ENCODE peak calls at places on chromosome 9, in ten cellular contexts. F is tibial artery; W is neural progenitor cell; T is hepatocyte; P is CD8-positive, alpha-beta T cell; G is ovary; U is HCT116; L is stomach; N is keratinocyte; A is testis. M is an unnamed sample.

GRCh38 chr9:14027114-14027812 is 286.7 kb downstream of the NFIB start:
- DNase-seq in F (peak; percentile 86), W (no peak), T (peak; percentile 54), P (no peak), G (no peak), U (no peak), L (peak; percentile 36), N (no peak), A (no peak), M (peak; percentile 33)

GRCh38 chr9:92728831-92729734 is 35.5 kb downstream of the BICD2 start:
- DNase-seq in F (no peak), W (peak; percentile 33), T (no peak), P (peak; percentile 44), G (no peak), U (no peak), L (peak; percentile 25), N (no peak), A (peak; percentile 41), M (no peak)

GRCh38 chr9:130692365-130692764 is 1.2 kb upstream of the EXOSC2 start:
- DNase-seq in F (no peak), W (peak; percentile 95), T (peak; percentile 85), P (no peak), G (peak; percentile 45), U (no peak), L (no peak), N (no peak), A (peak; percentile 43), M (no peak)

GRCh38 chr9:126611592-126612328 is 2.0 kb upstream of the LMX1B start:
- DNase-seq in F (peak; percentile 73), W (peak; percentile 94), T (peak; percentile 89), P (peak; percentile 77), G (peak; percentile 76), U (peak; percentile 32), L (peak; percentile 81), N (no peak), A (peak; percentile 76), M (peak; percentile 64)

GRCh38 chr9:124133752-124134151 is 122.2 kb downstream of the LHX2 start:
- DNase-seq in F (peak; percentile 73), W (peak; percentile 63), T (no peak), P (no peak), G (no peak), U (no peak), L (peak; percentile 57), N (no peak), A (peak; percentile 56), M (no peak)

GRCh38 chr9:98892296-98892695 is 51.4 kb upstream of the COL15A1 start:
- DNase-seq in F (no peak), W (no peak), T (no peak), P (no peak), G (no peak), U (no peak), L (no peak), N (no peak), A (no peak), M (no peak)

GRCh38 chr9:4280605-4281004 is 19.3 kb downstream of the GLIS3 start:
- DNase-seq in F (no peak), W (no peak), T (no peak), P (no peak), G (no peak), U (no peak), L (no peak), N (no peak), A (no peak), M (no peak)

GRCh38 chr9:112846528-112847488 is 43.9 kb downstream of the SLC46A2 start:
- DNase-seq in F (no peak), W (no peak), T (no peak), P (no peak), G (no peak), U (no peak), L (no peak), N (no peak), A (no peak), M (no peak)

GRCh38 chr9:86946712-86947145 is 577 bp downstream of the GAS1 start:
- DNase-seq in F (peak; percentile 83), W (no peak), T (no peak), P (peak; percentile 70), G (peak; percentile 69), U (no peak), L (peak; percentile 36), N (no peak), A (peak; percentile 65), M (peak; percentile 61)

GRCh38 chr9:82191082-82191481 is 202.5 kb downstream of the SPATA31D1 start:
- DNase-seq in F (no peak), W (no peak), T (no peak), P (no peak), G (no peak), U (no peak), L (no peak), N (no peak), A (no peak), M (no peak)

GRCh38 chr9:135586601-135587109 is 25.1 kb downstream of the PAEP start:
- DNase-seq in F (no peak), W (no peak), T (peak; percentile 3), P (no peak), G (no peak), U (no peak), L (no peak), N (no peak), A (peak; percentile 1), M (no peak)

GRCh38 chr9:103837940-103838339 is 256.2 kb upstream of the SMC2 start:
- DNase-seq in F (no peak), W (peak; percentile 64), T (no peak), P (no peak), G (no peak), U (no peak), L (no peak), N (no peak), A (no peak), M (no peak)

GRCh38 chr9:4333231-4333740 is 33.4 kb upstream of the GLIS3 start:
- DNase-seq in F (no peak), W (no peak), T (no peak), P (no peak), G (no peak), U (no peak), L (no peak), N (no peak), A (no peak), M (no peak)

GRCh38 chr9:131330814-131331600 is 41.5 kb downstream of the PLPP7 start:
- DNase-seq in F (no peak), W (peak; percentile 92), T (no peak), P (no peak), G (no peak), U (no peak), L (no peak), N (no peak), A (no peak), M (no peak)

GRCh38 chr9:96758845-96759673 is 18.8 kb downstream of the ZNF510 start:
- DNase-seq in F (no peak), W (no peak), T (no peak), P (no peak), G (no peak), U (no peak), L (no peak), N (no peak), A (no peak), M (no peak)

GRCh38 chr9:112997236-112997941 is 14.6 kb downstream of the ZNF883 start:
- DNase-seq in F (no peak), W (no peak), T (no peak), P (no peak), G (no peak), U (no peak), L (no peak), N (no peak), A (no peak), M (no peak)

GRCh38 chr9:20593551-20593950 is 28.7 kb downstream of the MLLT3 start:
- DNase-seq in F (no peak), W (no peak), T (no peak), P (no peak), G (no peak), U (no peak), L (no peak), N (no peak), A (no peak), M (no peak)

GRCh38 chr9:127253446-127253845 is 11.1 kb upstream of the GARNL3 start:
- DNase-seq in F (no peak), W (peak; percentile 12), T (no peak), P (no peak), G (no peak), U (no peak), L (no peak), N (no peak), A (no peak), M (no peak)

DNA sequence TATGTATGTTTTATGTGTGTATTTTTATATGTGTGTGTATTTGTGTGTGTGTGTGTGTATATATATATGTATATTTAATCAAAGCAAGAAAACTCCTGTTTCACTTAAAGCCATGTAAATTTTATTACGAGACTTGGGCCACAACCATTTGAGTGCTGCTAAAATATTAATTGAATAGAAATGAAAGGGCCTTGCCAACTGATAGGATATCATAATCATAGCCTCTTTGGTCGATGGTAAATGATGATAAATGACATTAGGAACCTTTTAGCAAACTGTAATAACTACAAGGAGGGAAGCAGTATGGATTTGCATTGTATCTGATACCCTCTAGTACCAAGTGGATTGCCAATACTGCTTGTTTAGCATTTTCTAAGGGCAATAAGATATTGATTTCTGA is 7.9 kb downstream of the TLE4 start:
- DNase-seq in F (no peak), W (no peak), T (no peak), P (no peak), G (no peak), U (no peak), L (no peak), N (no peak), A (no peak), M (no peak)
- H3K27ac ChIP-seq in F (no peak overlapping the region), W (peak overlapping the region; percentile 9), T (no peak overlapping the region), P (no peak overlapping the region), G (no peak overlapping the region), U (no peak overlapping the region), L (no peak overlapping the region), N (no peak overlapping the region), A (no peak overlapping the region), M (no peak overlapping the region)

GRCh38 chr9:137716694-137717287 is 98.0 kb downstream of the EHMT1 start:
- DNase-seq in F (no peak), W (no peak), T (no peak), P (no peak), G (no peak), U (no peak), L (no peak), N (no peak), A (no peak), M (no peak)
- H3K36me3 ChIP-seq in F (peaks cover 22% of the 10 kb centered on the region), W (peaks cover 4% of the 10 kb centered on the region), T (no peaks in the 10 kb centered on the region), P (peaks cover 14% of the 10 kb centered on the region), G (no peaks in the 10 kb centered on the region), U (peaks cover 13% of the 10 kb centered on the region), L (peaks cover 73% of the 10 kb centered on the region), N (peaks cover 10% of the 10 kb centered on the region), A (no peaks in the 10 kb centered on the region), M (no peaks in the 10 kb centered on the region)

DNA sequence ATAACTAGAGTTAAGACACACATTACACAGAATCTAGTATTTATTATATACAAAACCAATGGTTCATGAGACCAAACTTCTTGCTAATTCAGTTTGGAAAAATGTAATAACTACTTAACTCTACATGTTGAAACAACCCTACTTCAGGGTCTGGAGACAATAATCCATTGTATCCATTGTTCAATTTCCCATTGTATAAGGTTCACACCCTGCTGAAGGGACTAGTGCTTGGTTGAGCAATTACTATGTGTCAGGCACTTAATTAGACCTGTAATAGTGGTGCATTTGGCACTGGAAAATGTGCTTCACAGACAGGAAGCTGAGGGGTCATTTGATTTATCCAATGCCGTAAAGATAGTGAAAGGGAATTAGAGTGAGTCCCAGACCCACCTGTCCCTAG is 114.3 kb upstream of the PAPPA start:
- DNase-seq in F (no peak), W (peak; percentile 29), T (no peak), P (no peak), G (no peak), U (no peak), L (no peak), N (no peak), A (no peak), M (no peak)
- H3K27ac ChIP-seq in F (no peak overlapping the region), W (no peak overlapping the region), T (no peak overlapping the region), P (no peak overlapping the region), G (no peak overlapping the region), U (no peak overlapping the region), L (no peak overlapping the region), N (peak overlapping the region; percentile 10), A (no peak overlapping the region), M (no peak overlapping the region)

GRCh38 chr9:133051281-133051900 is 10.4 kb upstream of the CEL start:
- DNase-seq in F (no peak), W (no peak), T (no peak), P (no peak), G (no peak), U (no peak), L (no peak), N (no peak), A (no peak), M (no peak)
- H3K36me3 ChIP-seq in F (peaks cover 81% of the 10 kb centered on the region), W (no peaks in the 10 kb centered on the region), T (no peaks in the 10 kb centered on the region), P (peaks cover 23% of the 10 kb centered on the region), G (no peaks in the 10 kb centered on the region), U (peaks cover 37% of the 10 kb centered on the region), L (peaks cover 100% of the 10 kb centered on the region), N (peaks cover 31% of the 10 kb centered on the region), A (no peaks in the 10 kb centered on the region), M (no peaks in the 10 kb centered on the region)